ENCODE peak calls at places on chromosomes 13 and 19, in six cellular contexts. G is tibial artery, O is GM23338, Z is upper lobe of right lung, Y is testis, A is IMR-90. R is an unnamed sample. For H3K36me3, the result is how much of the 10 kb centered on the place peaks cover.

GRCh38 chr13:87524775-87525174 is 146.4 kb upstream of the SLITRK5 start:
- DNase-seq in Z (no peak), Y (no peak), A (no peak), G (no peak), O (no peak), R (no peak)

GRCh38 chr13:68066879-68067513 is 836.9 kb upstream of the PCDH9 start:
- DNase-seq in A (no peak), G (no peak), Y (no peak), Z (no peak), O (no peak), R (no peak)

GRCh38 chr13:110798595-110798994 is 85.1 kb downstream of the ING1 start:
- DNase-seq in O (no peak), A (no peak), Z (no peak), G (peak), Y (no peak), R (no peak)

GRCh38 chr19:35695895-35696422 is 8.4 kb upstream of the ZBTB32 start:
- DNase-seq in G (no peak), O (no peak), A (no peak), Y (no peak), Z (no peak), R (no peak)

GRCh38 chr13:31956944-31957644 is 74.5 kb upstream of the FRY start:
- DNase-seq in Z (no peak), G (no peak), O (no peak), A (peak), Y (no peak), R (no peak)

GRCh38 chr19:13920940-13921744 is 15.1 kb downstream of the CC2D1A start:
- DNase-seq in Y (peak), O (peak), A (peak), Z (no peak), G (no peak), R (no peak)

GRCh38 chr13:71968025-71968424 is 101.0 kb upstream of the DACH1 start:
- DNase-seq in Y (no peak), O (peak), G (no peak), A (no peak), Z (no peak), R (no peak)

GRCh38 chr13:101127741-101128353 is 288.5 kb downstream of the NALCN start:
- DNase-seq in G (no peak), O (peak), Z (no peak), Y (peak), A (peak), R (no peak)

GRCh38 chr13:62290542-62290941 is 874.9 kb upstream of the PCDH20 start:
- DNase-seq in A (no peak), G (no peak), O (no peak), Y (no peak), Z (no peak), R (no peak)

GRCh38 chr19:11767633-11768133 is 883 bp downstream of the ZNF441 start:
- DNase-seq in Y (peak), Z (peak), O (peak), G (peak), A (peak), R (peak)

GRCh38 chr19:677201-677600 is 1.0 kb downstream of the FSTL3 start:
- DNase-seq in G (peak), Z (peak), Y (peak), O (no peak), A (peak), R (peak)

GRCh38 chr19:13761423-13761822 is 2.9 kb upstream of the MRI1 start:
- DNase-seq in A (no peak), Y (no peak), Z (no peak), O (no peak), G (no peak), R (no peak)

GRCh38 chr19:35294328-35294727 is 2.4 kb downstream of the MAG start:
- DNase-seq in Y (no peak), O (no peak), G (no peak), A (no peak), Z (no peak), R (no peak)

GRCh38 chr13:109857325-109857724 is 70.9 kb upstream of the IRS2 start:
- DNase-seq in Y (no peak), O (no peak), G (no peak), Z (no peak), A (no peak), R (no peak)

GRCh38 chr13:101522607-101523006 is 70.1 kb downstream of the ITGBL1 start:
- DNase-seq in G (no peak), O (no peak), Y (no peak), Z (no peak), A (no peak), R (no peak)

GRCh38 chr19:41367848-41368301 is 3.9 kb upstream of the B9D2 start:
- DNase-seq in G (no peak), A (peak), Y (no peak), Z (no peak), O (no peak), R (no peak)

GRCh38 chr19:32652893-32653625 is 21.9 kb downstream of the ANKRD27 start:
- DNase-seq in G (no peak), O (no peak), A (peak), Y (peak), Z (peak), R (peak)

GRCh38 chr13:112442483-112443090 is 66.4 kb downstream of the SPACA7 start:
- DNase-seq in O (peak), Z (no peak), Y (no peak), G (no peak), A (peak), R (peak)

GRCh38 chr13:69617587-69617986 is 490.0 kb upstream of the ATXN8OS start:
- DNase-seq in Z (no peak), Y (no peak), G (no peak), O (no peak), A (no peak), R (no peak)

GRCh38 chr13:42612021-42612765 is 38.2 kb downstream of the TNFSF11 start:
- DNase-seq in O (no peak), Y (no peak), A (no peak), G (no peak), Z (no peak), R (no peak)

GRCh38 chr19:36420961-36421748 is 2.7 kb upstream of the ZFP82 start:
- DNase-seq in Y (peak), A (peak), G (peak), Z (no peak), O (peak), R (peak)

GRCh38 chr19:14941189-14941588 is at the start of gene OR7C2:
- DNase-seq in O (no peak), G (no peak), A (no peak), Z (no peak), Y (no peak), R (no peak)
- TF ChIP-seq CTCF in O (no peak), G (no peak), A (no peak), Z (no peak), Y (no peak), R (no peak)

GRCh38 chr13:108463365-108463764 is 166.0 kb upstream of the MYO16 start:
- DNase-seq in Z (no peak), A (peak), Y (no peak), O (no peak), G (no peak), R (no peak)
- H3K36me3 ChIP-seq in Z (under half), A (under half), Y (under half), O (under half), G (under half), R (under half)

GRCh38 chr19:55005684-55006488 is 32.2 kb downstream of the GP6 start:
- DNase-seq in G (no peak), O (peak), Z (no peak), A (no peak), Y (peak), R (no peak)
- H3K4me3 ChIP-seq in G (peak), O (peak), Z (peak), A (no peak), Y (peak), R (no peak)

DNA sequence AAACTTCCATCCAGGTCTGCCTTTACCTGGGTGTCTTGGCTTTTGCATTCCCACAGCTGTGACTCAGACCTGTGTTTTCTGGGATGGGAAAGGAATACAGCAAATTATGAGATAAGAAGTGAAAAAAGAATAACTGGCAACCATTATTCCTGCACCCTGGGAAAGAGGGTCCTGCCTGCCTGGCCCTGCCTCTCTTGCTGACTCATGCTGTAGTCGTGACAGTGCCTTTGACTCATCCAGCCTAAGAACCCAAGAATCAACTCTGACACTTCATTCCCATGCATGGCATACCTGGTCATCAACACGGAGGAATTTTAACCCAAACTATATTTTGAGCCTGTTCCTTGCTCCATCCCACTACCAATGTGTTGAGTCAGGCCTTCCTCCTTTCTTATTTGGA is 185.4 kb upstream of the SERP2 start:
- DNase-seq in G (no peak), Z (no peak), Y (no peak), A (peak), O (no peak), R (no peak)
- TF ChIP-seq CTCF in G (no peak), Z (no peak), Y (no peak), A (no peak), O (no peak), R (no peak)

DNA sequence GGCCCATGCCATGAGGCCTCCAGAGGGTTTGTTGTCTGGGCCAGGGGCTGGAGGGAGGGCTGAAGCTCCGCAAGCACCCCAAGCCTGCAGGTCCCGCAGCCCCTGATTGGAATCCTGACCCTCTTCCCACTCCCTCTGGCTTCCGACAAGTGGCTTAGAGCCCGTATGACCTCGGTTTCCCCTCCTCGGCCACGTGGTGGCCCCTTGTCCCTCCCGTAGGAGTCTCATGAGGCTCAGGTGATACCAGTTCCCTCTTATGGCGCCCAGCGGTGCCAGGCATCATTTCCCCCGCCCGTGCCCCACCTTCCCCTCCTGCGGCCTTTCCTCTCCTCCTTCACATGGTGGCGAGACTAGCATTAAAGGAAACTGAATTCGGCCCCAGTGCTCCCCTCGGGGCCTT is 6.1 kb downstream of the THOP1 start:
- DNase-seq in Y (no peak), Z (no peak), O (peak), G (no peak), A (no peak), R (no peak)
- H3K36me3 ChIP-seq in Y (under half), Z (under half), O (under half), G (under half), A (under half), R (under half)

GRCh38 chr19:47730521-47730889 is 14.8 kb upstream of the NOP53 start:
- DNase-seq in Z (no peak), Y (no peak), G (no peak), O (no peak), A (no peak), R (no peak)
- H3K4me3 ChIP-seq in Z (peak), Y (no peak), G (no peak), O (peak), A (no peak), R (no peak)